ENCODE peak calls at places on chromosome 6, in seven cellular contexts. O is sigmoid colon, A is HAP-1, C is iPS DF 6.9, R is breast epithelium, H is Karpas-422, K is Caco-2. L is an unnamed sample.

GRCh38 chr6:159557046-159557445 is 136.0 kb downstream of the SOD2 start:
- DNase-seq in O (peak; percentile 78), A (no peak), C (no peak), R (no peak), H (no peak), K (no peak), L (no peak)

GRCh38 chr6:13205106-13205505 is 123.2 kb downstream of the TBC1D7 start:
- DNase-seq in O (no peak), A (no peak), C (no peak), R (no peak), H (no peak), K (no peak), L (no peak)

GRCh38 chr6:134619789-134620188 is 301.9 kb upstream of the SGK1 start:
- DNase-seq in O (no peak), A (no peak), C (no peak), R (no peak), H (no peak), K (no peak), L (no peak)

GRCh38 chr6:169864148-169865030 is 113.0 kb downstream of the ERMARD start:
- DNase-seq in O (peak; percentile 54), A (no peak), C (no peak), R (no peak), H (no peak), K (no peak), L (no peak)

GRCh38 chr6:15036690-15037245 is 209.1 kb upstream of the JARID2 start:
- DNase-seq in O (no peak), A (peak; percentile 16), C (no peak), R (no peak), H (no peak), K (peak; percentile 48), L (no peak)

GRCh38 chr6:4404410-4404809 is 269.0 kb upstream of the ECI2 start:
- DNase-seq in O (no peak), A (no peak), C (no peak), R (no peak), H (no peak), K (no peak), L (no peak)

GRCh38 chr6:36337814-36338213 is 1.1 kb upstream of the BNIP5 start:
- DNase-seq in O (no peak), A (no peak), C (no peak), R (no peak), H (no peak), K (no peak), L (peak; percentile 3)

GRCh38 chr6:90048191-90048969 is 154.1 kb downstream of the GJA10 start:
- DNase-seq in O (no peak), A (no peak), C (no peak), R (no peak), H (no peak), K (no peak), L (no peak)

GRCh38 chr6:3517350-3517749 is 60.5 kb upstream of the SLC22A23 start:
- DNase-seq in O (no peak), A (peak; percentile 36), C (no peak), R (no peak), H (no peak), K (no peak), L (no peak)

GRCh38 chr6:105135056-105135455 is 44.8 kb downstream of the POPDC3 start:
- DNase-seq in O (no peak), A (peak; percentile 16), C (no peak), R (no peak), H (no peak), K (peak; percentile 10), L (no peak)

GRCh38 chr6:19472168-19472567 is 365.0 kb upstream of the ID4 start:
- DNase-seq in O (no peak), A (no peak), C (no peak), R (no peak), H (no peak), K (no peak), L (no peak)

GRCh38 chr6:143695106-143696059 is 17.6 kb downstream of the PHACTR2 start:
- DNase-seq in O (no peak), A (no peak), C (no peak), R (no peak), H (no peak), K (no peak), L (no peak)

GRCh38 chr6:110049696-110050465 is 71.8 kb downstream of the GPR6 start:
- DNase-seq in O (no peak), A (no peak), C (no peak), R (no peak), H (no peak), K (no peak), L (no peak)

GRCh38 chr6:168100011-168100802 is 21.2 kb upstream of the FRMD1 start:
- DNase-seq in O (no peak), A (no peak), C (no peak), R (no peak), H (no peak), K (no peak), L (no peak)

GRCh38 chr6:26607434-26608230 is 10.9 kb downstream of the ABT1 start:
- DNase-seq in O (no peak), A (peak; percentile 51), C (no peak), R (no peak), H (peak; percentile 87), K (peak; percentile 71), L (no peak)

GRCh38 chr6:146878564-146879343 is 280.0 kb downstream of the ADGB start:
- DNase-seq in O (no peak), A (no peak), C (no peak), R (no peak), H (no peak), K (no peak), L (no peak)

GRCh38 chr6:75334266-75335040 is 49.9 kb upstream of the TMEM30A start:
- DNase-seq in O (no peak), A (peak; percentile 99), C (peak; percentile 94), R (no peak), H (no peak), K (peak; percentile 6), L (no peak)

GRCh38 chr6:1063671-1064355 is 248.1 kb upstream of the FOXQ1 start:
- DNase-seq in O (no peak), A (no peak), C (no peak), R (no peak), H (no peak), K (no peak), L (no peak)

GRCh38 chr6:89385846-89386245 is 26.2 kb downstream of the RRAGD start:
- DNase-seq in O (no peak), A (no peak), C (no peak), R (no peak), H (peak; percentile 41), K (no peak), L (no peak)

GRCh38 chr6:105641507-105641906 is 238.6 kb upstream of the PREP start:
- DNase-seq in O (no peak), A (no peak), C (no peak), R (no peak), H (no peak), K (no peak), L (no peak)

GRCh38 chr6:54244430-54244829 is 63.8 kb upstream of the TINAG start:
- DNase-seq in O (no peak), A (peak; percentile 49), C (no peak), R (no peak), H (peak; percentile 59), K (no peak), L (no peak)

GRCh38 chr6:44166591-44167184 is 8.1 kb downstream of the CAPN11 start:
- DNase-seq in O (no peak), A (no peak), C (peak; percentile 37), R (no peak), H (no peak), K (no peak), L (no peak)

GRCh38 chr6:159104931-159105330 is 60.1 kb upstream of the TAGAP start:
- DNase-seq in O (no peak), A (no peak), C (no peak), R (no peak), H (peak; percentile 90), K (no peak), L (no peak)

GRCh38 chr6:158356586-158357546 is 44.6 kb downstream of the TULP4 start:
- DNase-seq in O (no peak), A (no peak), C (no peak), R (no peak), H (no peak), K (no peak), L (no peak)

GRCh38 chr6:23243858-23244257 is 674.5 kb downstream of the HDGFL1 start:
- DNase-seq in O (no peak), A (no peak), C (no peak), R (no peak), H (no peak), K (no peak), L (no peak)

GRCh38 chr6:25122001-25122400 is 157.2 kb upstream of the CARMIL1 start:
- DNase-seq in O (no peak), A (no peak), C (no peak), R (no peak), H (no peak), K (no peak), L (peak; percentile 44)

GRCh38 chr6:81995548-81996289 is 243.2 kb upstream of the TENT5A start:
- DNase-seq in O (no peak), A (no peak), C (no peak), R (no peak), H (no peak), K (no peak), L (no peak)

GRCh38 chr6:41551086-41551702 is 5.0 kb downstream of the FOXP4 start:
- DNase-seq in O (no peak), A (no peak), C (no peak), R (no peak), H (no peak), K (no peak), L (no peak)
- H3K27me3 ChIP-seq in O (no peaks in the 10 kb centered on the region), A (no peaks in the 10 kb centered on the region), C (peaks cover 33% of the 10 kb centered on the region), R (no peaks in the 10 kb centered on the region), H (no peaks in the 10 kb centered on the region), K (no peaks in the 10 kb centered on the region), L (no peaks in the 10 kb centered on the region)

DNA sequence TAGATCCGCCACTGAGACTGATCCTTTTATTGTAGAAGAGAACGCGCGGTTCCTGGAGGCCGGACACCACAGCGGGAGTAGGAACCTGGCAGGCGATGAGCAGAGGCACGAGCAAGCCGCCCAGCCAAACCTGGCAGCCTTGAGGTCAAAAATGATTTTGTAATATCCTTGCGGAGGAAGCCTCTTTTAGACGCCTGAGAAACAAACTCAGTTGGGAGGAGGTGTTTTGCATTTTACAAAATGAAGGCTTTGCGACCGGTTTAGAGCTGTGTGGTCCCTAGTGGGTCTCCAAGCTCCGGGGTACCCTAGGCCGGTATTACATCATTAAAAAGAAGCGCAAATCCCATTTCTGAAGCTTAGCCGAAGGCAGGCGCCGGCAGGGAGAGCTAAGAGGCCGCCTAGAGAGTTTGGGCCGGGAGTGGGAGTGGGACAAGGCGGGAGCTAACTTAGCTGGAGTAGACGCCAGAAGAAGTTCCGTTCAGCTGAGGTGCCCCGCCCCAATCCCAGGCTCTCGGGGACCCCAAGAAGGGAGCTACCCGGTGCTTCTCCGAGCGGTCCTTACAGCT is 1.8 kb upstream of the TBX18 start:
- DNase-seq in O (no peak), A (no peak), C (no peak), R (no peak), H (no peak), K (no peak), L (peak; percentile 70)
- H3K27me3 ChIP-seq in O (peaks cover 100% of the 10 kb centered on the region), A (peaks cover 16% of the 10 kb centered on the region), C (peaks cover 69% of the 10 kb centered on the region), R (peaks cover 87% of the 10 kb centered on the region), H (no peaks in the 10 kb centered on the region), K (no peaks in the 10 kb centered on the region), L (no peaks in the 10 kb centered on the region)

GRCh38 chr6:30447237-30447636 is 42.1 kb upstream of the HLA-E start:
- DNase-seq in O (no peak), A (peak; percentile 18), C (peak; percentile 70), R (no peak), H (no peak), K (no peak), L (no peak)
- H3K27me3 ChIP-seq in O (peaks cover 77% of the 10 kb centered on the region), A (peaks cover 85% of the 10 kb centered on the region), C (peaks cover 4% of the 10 kb centered on the region), R (peaks cover 71% of the 10 kb centered on the region), H (no peaks in the 10 kb centered on the region), K (no peaks in the 10 kb centered on the region), L (peaks cover 94% of the 10 kb centered on the region)

GRCh38 chr6:162108041-162108440 is 619.5 kb downstream of the PRKN start:
- DNase-seq in O (no peak), A (no peak), C (no peak), R (no peak), H (no peak), K (no peak), L (no peak)
- H3K27me3 ChIP-seq in O (no peaks in the 10 kb centered on the region), A (no peaks in the 10 kb centered on the region), C (no peaks in the 10 kb centered on the region), R (no peaks in the 10 kb centered on the region), H (no peaks in the 10 kb centered on the region), K (no peaks in the 10 kb centered on the region), L (no peaks in the 10 kb centered on the region)